ENCODE peak calls at places on chromosomes 5 and 9, in five cellular contexts. P is stomach; C is tibial nerve; A is pancreas; D is CD8-positive, alpha-beta T cell. B is an unnamed sample.

GRCh38 chr5:172941067-172941516 is 18.1 kb upstream of the RPL26L1 start:
- DNase-seq in P (no peak), C (no peak), A (peak; percentile 16), D (no peak), B (no peak)

GRCh38 chr9:97557606-97558095 is 56.2 kb downstream of the TMOD1 start:
- DNase-seq in P (peak; percentile 78), C (peak; percentile 97), A (no peak), D (no peak), B (peak; percentile 89)

GRCh38 chr9:129058965-129059795 is 21.7 kb upstream of the DOLPP1 start:
- DNase-seq in P (no peak), C (no peak), A (no peak), D (no peak), B (no peak)

GRCh38 chr9:124805186-124805585 is 28.3 kb downstream of the OLFML2A start:
- DNase-seq in P (no peak), C (no peak), A (no peak), D (no peak), B (no peak)

GRCh38 chr5:94807985-94808384 is 189.5 kb downstream of the SLF1 start:
- DNase-seq in P (no peak), C (no peak), A (no peak), D (no peak), B (no peak)

GRCh38 chr9:137670391-137671195 is 51.8 kb downstream of the EHMT1 start:
- DNase-seq in P (peak; percentile 81), C (no peak), A (peak; percentile 71), D (no peak), B (peak; percentile 87)

GRCh38 chr9:99158629-99159028 is 53.7 kb downstream of the TGFBR1 start:
- DNase-seq in P (no peak), C (no peak), A (no peak), D (no peak), B (no peak)

GRCh38 chr5:7902201-7902600 is 33.3 kb downstream of the MTRR start:
- DNase-seq in P (no peak), C (no peak), A (no peak), D (no peak), B (no peak)

GRCh38 chr5:138025285-138025684 is 7.6 kb downstream of the FAM13B start:
- DNase-seq in P (no peak), C (no peak), A (no peak), D (no peak), B (no peak)

GRCh38 chr9:37034320-37034937 is 361 bp upstream of the PAX5 start:
- DNase-seq in P (no peak), C (no peak), A (peak; percentile 69), D (no peak), B (no peak)
- H3K4me3 ChIP-seq in P (no peak overlapping the region), C (peak overlapping the region; percentile 29), A (no peak overlapping the region), D (peak overlapping the region; percentile 27), B (no peak overlapping the region)

GRCh38 chr5:181258576-181258975 is 2.4 kb downstream of the TRIM52 start:
- DNase-seq in P (no peak), C (no peak), A (no peak), D (no peak), B (no peak)
- H3K4me1 ChIP-seq in P (peaks cover 63% of the 10 kb centered on the region), C (no peaks in the 10 kb centered on the region), A (peaks cover 23% of the 10 kb centered on the region), D (peaks cover 56% of the 10 kb centered on the region), B (peaks cover 47% of the 10 kb centered on the region)

GRCh38 chr5:76583163-76584047 is 39.8 kb downstream of the F2RL2 start:
- DNase-seq in P (no peak), C (no peak), A (no peak), D (no peak), B (no peak)
- TF ChIP-seq CTCF in P (no peak), C (peak; percentile 30), A (no peak), D (peak; percentile 72), B (peak; percentile 78)

DNA sequence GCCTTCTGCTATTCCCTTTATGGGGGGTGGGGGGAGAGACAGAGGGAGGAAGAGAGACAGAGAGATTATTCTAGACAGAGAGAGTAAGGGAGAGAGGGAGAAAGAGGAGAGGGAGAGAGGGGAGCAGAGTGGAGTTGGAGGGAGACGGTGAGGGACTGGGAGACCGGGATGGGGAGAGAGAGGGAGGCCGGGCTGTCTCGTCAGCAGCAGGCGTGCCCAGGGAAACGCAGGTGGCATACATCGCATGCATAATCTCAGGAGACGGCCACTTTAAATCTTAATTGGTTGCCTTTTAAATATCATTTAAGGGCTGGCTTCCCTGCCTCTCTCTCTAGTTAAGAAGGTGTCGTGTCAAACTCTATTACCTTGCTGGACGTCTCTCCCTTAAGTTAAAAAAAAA is 8.4 kb downstream of the IRX4 start:
- DNase-seq in P (no peak), C (no peak), A (no peak), D (no peak), B (no peak)
- H3K4me3 ChIP-seq in P (no peak overlapping the region), C (no peak overlapping the region), A (no peak overlapping the region), D (no peak overlapping the region), B (no peak overlapping the region)

DNA sequence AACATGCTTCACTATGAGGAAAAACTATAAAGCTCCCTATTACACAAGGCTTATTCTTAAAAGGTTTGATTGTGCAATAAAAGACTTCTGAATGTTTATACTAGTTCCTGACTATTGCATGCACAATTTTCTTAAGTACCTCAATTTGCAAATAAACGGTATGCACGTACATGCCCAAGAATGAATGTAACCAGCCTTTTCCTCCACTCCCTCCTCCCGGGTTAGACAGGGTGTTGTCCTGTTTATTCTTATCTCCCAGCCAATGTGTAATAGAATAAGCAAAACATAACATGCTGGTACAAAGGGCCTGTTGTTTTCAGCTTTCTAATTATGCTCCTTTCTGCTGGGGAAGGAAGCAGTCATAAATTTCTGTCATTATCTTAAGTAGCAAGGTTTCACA is 79.1 kb downstream of the AOPEP start:
- DNase-seq in P (no peak), C (no peak), A (no peak), D (no peak), B (no peak)
- H3K4me1 ChIP-seq in P (peaks cover 4% of the 10 kb centered on the region), C (no peaks in the 10 kb centered on the region), A (peaks cover 14% of the 10 kb centered on the region), D (no peaks in the 10 kb centered on the region), B (peaks cover 4% of the 10 kb centered on the region)

DNA sequence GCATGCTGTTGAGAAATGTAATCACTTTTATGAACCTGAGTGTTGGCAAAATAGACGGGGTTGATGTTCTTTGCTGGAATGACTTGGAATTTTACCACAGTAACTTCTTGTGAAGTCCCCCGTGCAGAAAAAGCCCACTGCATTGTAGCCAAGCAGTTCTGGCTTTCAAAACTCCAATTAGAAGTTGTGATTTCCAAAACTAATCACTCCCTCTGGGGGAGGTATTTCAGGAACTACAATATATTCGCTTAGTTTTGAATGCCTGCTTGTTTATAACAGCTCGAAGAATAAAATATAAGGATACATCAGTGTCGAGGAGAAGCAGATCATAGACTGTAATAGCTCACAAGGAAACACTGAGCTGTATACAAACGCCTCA is 111.2 kb downstream of the PAM start:
- DNase-seq in P (no peak), C (no peak), A (no peak), D (no peak), B (no peak)
- TF ChIP-seq CTCF in P (no peak), C (no peak), A (no peak), D (no peak), B (no peak)

DNA sequence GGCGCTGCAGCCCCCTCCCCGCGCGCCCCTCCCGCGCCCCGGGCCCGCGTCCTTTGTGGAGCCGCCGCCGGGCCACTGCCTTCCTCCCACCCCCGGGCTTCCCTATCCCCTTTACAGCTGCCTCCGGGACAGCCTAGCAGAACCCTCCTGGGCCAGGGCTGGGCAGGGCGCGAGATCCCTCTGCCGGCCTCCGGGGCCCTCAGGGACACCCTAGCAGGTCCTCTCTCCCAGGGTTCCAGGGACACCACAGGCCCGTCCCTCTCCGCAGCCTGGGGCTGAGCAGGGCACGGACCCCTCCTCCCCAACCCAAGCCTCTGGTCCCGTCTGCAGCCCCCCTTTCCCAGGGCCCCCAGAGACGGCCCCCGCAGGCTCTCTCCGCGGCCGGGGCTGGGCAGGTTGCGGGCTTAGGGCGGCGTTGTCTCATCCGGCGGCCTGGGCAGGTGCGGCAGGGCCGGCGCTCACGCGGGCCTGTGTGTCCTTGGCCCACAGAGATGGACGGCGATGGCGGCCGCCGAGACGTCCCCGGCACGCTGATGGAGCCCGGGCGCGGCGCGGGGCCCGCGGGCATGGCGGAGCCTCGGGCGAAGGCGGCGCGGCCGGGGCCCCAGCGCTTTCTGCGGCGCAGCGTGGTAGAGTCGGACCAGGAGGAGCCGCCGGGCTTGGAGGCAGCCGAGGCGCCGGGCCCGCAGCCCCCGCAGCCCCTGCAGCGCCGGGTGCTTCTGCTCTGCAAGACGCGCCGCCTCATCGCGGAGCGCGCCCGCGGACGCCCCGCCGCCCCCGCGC is 691 bp downstream of the WNK2 start:
- DNase-seq in P (no peak), C (no peak), A (no peak), D (no peak), B (no peak)
- H3K4me3 ChIP-seq in P (peak overlapping the region; percentile 63), C (peak overlapping the region; percentile 65), A (peak overlapping the region; percentile 67), D (peak overlapping the region; percentile 33), B (peak overlapping the region; percentile 19)

DNA sequence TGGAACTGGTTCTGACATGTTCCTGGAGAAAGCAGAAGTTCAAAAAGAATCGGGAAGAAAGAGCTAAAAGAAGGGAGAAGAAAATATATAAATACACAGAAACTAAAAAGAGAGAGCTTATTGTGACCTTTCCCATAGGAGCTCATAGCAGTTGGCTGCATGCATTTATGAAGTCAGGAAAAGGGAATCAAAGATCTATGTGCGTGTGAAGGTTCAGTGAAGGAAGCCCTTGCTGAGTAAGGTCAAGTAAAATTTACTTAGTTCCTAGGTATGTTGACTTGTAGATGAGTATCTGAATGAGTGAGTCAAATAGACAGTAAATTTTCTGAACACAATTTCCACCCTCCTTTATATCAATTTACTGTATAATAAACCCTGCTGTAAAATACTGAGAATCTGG is 632.5 kb downstream of the SLCO4C1 start:
- DNase-seq in P (no peak), C (no peak), A (no peak), D (no peak), B (no peak)
- H3K4me1 ChIP-seq in P (no peaks in the 10 kb centered on the region), C (no peaks in the 10 kb centered on the region), A (no peaks in the 10 kb centered on the region), D (no peaks in the 10 kb centered on the region), B (no peaks in the 10 kb centered on the region)

DNA sequence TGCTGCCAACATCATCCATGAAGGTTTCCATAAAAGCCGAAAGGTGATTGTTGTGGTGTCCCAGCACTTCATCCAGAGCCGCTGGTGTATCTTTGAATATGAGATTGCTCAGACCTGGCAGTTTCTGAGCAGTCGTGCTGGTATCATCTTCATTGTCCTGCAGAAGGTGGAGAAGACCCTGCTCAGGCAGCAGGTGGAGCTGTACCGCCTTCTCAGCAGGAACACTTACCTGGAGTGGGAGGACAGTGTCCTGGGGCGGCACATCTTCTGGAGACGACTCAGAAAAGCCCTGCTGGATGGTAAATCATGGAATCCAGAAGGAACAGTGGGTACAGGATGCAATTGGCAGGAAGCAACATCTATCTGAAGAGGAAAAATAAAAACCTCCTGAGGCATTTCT is 10.1 kb downstream of the TLR4 start:
- DNase-seq in P (no peak), C (no peak), A (no peak), D (no peak), B (no peak)
- TF ChIP-seq CTCF in P (no peak), C (no peak), A (no peak), D (no peak), B (no peak)

GRCh38 chr9:76996700-76997099 is 22.8 kb upstream of the FOXB2 start:
- DNase-seq in P (no peak), C (no peak), A (no peak), D (no peak), B (peak; percentile 40)
- H3K4me3 ChIP-seq in P (no peak overlapping the region), C (no peak overlapping the region), A (no peak overlapping the region), D (no peak overlapping the region), B (no peak overlapping the region)